ENCODE peak calls at places on chromosomes 13 and 19, in five cellular contexts. H, F, B, S and X are unnamed samples. For H3K36me3 and H3K9me3, the result is how much of the 10 kb centered on the place peaks cover.

GRCh38 chr19:50489461-50490011 is 12.9 kb upstream of the GARIN5A start:
- DNase-seq in S (peak), H (no peak), F (no peak), B (peak), X (no peak)

GRCh38 chr13:114258589-114258988 is 22.8 kb upstream of the UPF3A start:
- DNase-seq in F (no peak), B (no peak), H (no peak), S (no peak), X (no peak)

GRCh38 chr19:18091217-18091608 is 4.5 kb upstream of the IL12RB1 start:
- DNase-seq in F (no peak), S (peak), H (no peak), B (peak), X (no peak)

GRCh38 chr19:13441810-13442512 is 64.3 kb downstream of the CACNA1A start:
- DNase-seq in B (peak), H (no peak), S (no peak), F (peak), X (peak)

GRCh38 chr13:24864579-24864978 is 100.6 kb downstream of the RNF17 start:
- DNase-seq in F (no peak), H (no peak), S (no peak), B (no peak), X (no peak)

GRCh38 chr19:38183227-38183914 is 40.7 kb downstream of the DPF1 start:
- DNase-seq in S (no peak), B (no peak), F (no peak), H (no peak), X (no peak)

GRCh38 chr13:36919206-36919832 is 719 bp downstream of the SMAD9 start:
- DNase-seq in S (peak), H (no peak), F (peak), B (no peak), X (peak)

GRCh38 chr19:41940443-41941409 is 12.5 kb upstream of the ERFL start:
- DNase-seq in S (no peak), F (no peak), H (no peak), B (no peak), X (no peak)

GRCh38 chr13:95349267-95349666 is 48.0 kb upstream of the ABCC4 start:
- DNase-seq in F (peak), B (no peak), H (no peak), S (no peak), X (peak)

GRCh38 chr13:80339578-80339840 is 1.4 kb downstream of the SPRY2 start:
- DNase-seq in B (no peak), H (no peak), S (no peak), F (no peak), X (no peak)

GRCh38 chr13:86446311-86446710 is 647.1 kb upstream of the SLITRK6 start:
- DNase-seq in S (no peak), B (no peak), H (no peak), F (peak), X (peak)

GRCh38 chr19:8663920-8664670 is 33.7 kb downstream of the NFILZ start:
- DNase-seq in B (peak), H (no peak), S (no peak), F (no peak), X (peak)

GRCh38 chr19:49763230-49763629 is at the start of gene TSKS:
- DNase-seq in H (no peak), F (no peak), S (no peak), B (no peak), X (no peak)

GRCh38 chr19:34677386-34678084 is at the start of gene ZNF302:
- DNase-seq in S (peak), B (peak), H (peak), F (peak), X (peak)

GRCh38 chr13:52980695-52981094 is 47.9 kb upstream of the OLFM4 start:
- DNase-seq in H (no peak), B (no peak), F (no peak), S (no peak), X (no peak)

GRCh38 chr13:73939603-73940002 is 194.6 kb downstream of the KLF12 start:
- DNase-seq in B (no peak), F (no peak), S (no peak), H (no peak), X (no peak)

GRCh38 chr19:12784871-12785430 is 6.3 kb upstream of the JUNB start:
- DNase-seq in B (peak), S (no peak), F (peak), H (no peak), X (no peak)

GRCh38 chr19:12965017-12965811 is 4.2 kb upstream of the DAND5 start:
- DNase-seq in H (peak), S (peak), B (peak), F (peak), X (peak)

GRCh38 chr19:15332311-15332996 is at the start of gene BRD4:
- DNase-seq in F (peak), B (peak), H (no peak), S (peak), X (peak)

GRCh38 chr19:28076628-28077027 is 1136.3 kb downstream of the UQCRFS1 start:
- DNase-seq in H (no peak), S (no peak), B (no peak), F (no peak), X (no peak)

GRCh38 chr19:32720216-32720935 is 809 bp downstream of the TDRD12 start:
- DNase-seq in S (no peak), F (no peak), B (no peak), H (no peak), X (no peak)

GRCh38 chr19:16425019-16425418 is 46.8 kb downstream of the EPS15L1 start:
- DNase-seq in F (no peak), S (no peak), H (no peak), B (no peak), X (no peak)
- H3K36me3 ChIP-seq in F (half or more), S (half or more), H (under half), B (under half), X (half or more)

DNA sequence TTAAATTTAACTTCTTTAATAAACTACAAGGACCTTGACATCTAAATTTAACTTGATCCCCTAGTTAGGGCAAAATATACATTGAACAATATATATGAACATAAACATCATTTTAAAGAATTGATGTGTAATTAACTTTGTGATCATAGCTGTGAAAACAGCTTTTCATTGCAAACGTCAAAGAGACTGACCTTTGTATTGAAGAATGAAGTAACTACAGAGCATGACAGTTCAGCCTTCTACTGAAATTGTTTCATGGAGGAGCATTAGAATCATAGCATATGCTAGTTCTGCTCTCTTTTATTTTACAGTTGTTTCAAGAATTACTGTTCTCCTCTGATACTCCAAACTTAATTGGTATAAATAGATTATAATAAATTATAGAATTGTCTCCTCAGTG is 123.4 kb upstream of the PRR20A start:
- DNase-seq in H (no peak), S (no peak), F (no peak), B (no peak), X (no peak)
- H3K9me3 ChIP-seq in H (under half), S (under half), F (under half), B (under half), X (under half)

GRCh38 chr19:23366437-23366836 is 28.8 kb downstream of the ZNF91 start:
- DNase-seq in F (no peak), S (no peak), B (no peak), H (no peak), X (no peak)
- H3K36me3 ChIP-seq in F (under half), S (half or more), B (under half), H (under half), X (under half)

GRCh38 chr13:85284349-85284748 is 514.9 kb downstream of the SLITRK6 start:
- DNase-seq in B (no peak), S (no peak), H (no peak), F (no peak), X (no peak)

GRCh38 chr13:85287528-85287927 is 511.7 kb downstream of the SLITRK6 start:
- DNase-seq in F (no peak), B (no peak), H (no peak), S (no peak), X (no peak)

GRCh38 chr13:85283408-85283807 is 515.8 kb downstream of the SLITRK6 start:
- DNase-seq in S (no peak), F (no peak), B (no peak), H (no peak), X (no peak)

GRCh38 chr13:85286081-85286480 is 513.1 kb downstream of the SLITRK6 start:
- DNase-seq in H (no peak), S (no peak), F (peak), B (no peak), X (no peak)
- H3K9me3 ChIP-seq in H (under half), S (under half), F (under half), B (under half), X (under half)

GRCh38 chr19:54459282-54460229 is 4.0 kb downstream of the LENG9 start:
- DNase-seq in F (no peak), S (no peak), H (no peak), B (no peak), X (no peak)
- H3K36me3 ChIP-seq in F (half or more), S (half or more), H (half or more), B (half or more), X (half or more)

DNA sequence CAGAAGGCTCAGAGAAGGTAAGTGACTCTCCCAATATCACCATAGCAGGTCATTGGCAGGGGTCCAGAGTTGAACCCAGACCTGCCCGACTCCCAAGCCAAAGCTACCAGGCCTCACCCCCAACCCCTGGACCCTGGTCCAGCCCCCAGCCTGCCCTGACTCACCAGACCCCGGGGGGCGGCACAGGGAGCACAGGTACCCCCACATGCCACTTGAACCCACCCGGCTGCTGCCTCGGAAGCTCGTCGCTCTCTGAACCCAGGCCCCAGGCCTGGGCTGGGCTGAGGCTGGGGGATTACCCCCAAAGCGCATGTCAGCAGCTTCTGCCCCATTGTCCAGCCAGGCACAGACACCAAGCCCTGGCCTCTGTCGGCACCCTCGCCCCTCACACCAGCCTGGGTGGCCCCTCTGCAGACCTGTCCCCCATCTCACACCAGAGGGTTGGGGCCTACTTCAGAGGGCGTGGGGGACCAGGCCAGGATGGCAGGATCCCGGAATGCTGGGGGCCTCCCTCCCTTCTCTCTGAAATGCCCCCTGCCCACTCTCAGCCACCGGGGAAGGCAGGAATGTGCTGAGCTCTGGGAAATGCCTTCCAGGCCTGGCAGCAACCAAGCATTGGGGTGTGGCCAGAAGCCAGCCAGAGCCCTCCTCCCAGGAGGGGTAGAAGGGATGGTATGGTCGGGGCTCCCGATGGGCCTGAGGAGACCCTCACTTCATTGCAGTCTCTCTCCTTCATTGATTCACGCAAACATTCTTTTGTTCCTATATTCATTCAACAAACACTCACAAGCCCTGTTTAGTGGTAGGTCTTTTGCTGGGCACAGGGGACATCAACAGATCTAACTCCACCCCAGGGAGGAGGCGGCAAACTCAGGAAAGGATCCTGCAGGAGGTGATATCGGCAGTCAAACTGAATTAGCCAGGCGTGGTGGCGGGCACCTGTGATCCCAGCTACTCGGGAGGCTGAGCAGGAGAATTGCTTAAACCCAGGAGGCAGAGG is 1.7 kb upstream of the PRX start:
- DNase-seq in F (no peak), H (no peak), S (no peak), B (no peak), X (no peak)
- H3K9me3 ChIP-seq in F (under half), H (under half), S (under half), B (under half), X (under half)

GRCh38 chr19:2813235-2814160 is 6.2 kb upstream of the ZNF554 start:
- DNase-seq in H (no peak), F (no peak), B (no peak), S (no peak), X (no peak)

GRCh38 chr19:2810141-2811091 is 9.3 kb upstream of the ZNF554 start:
- DNase-seq in F (no peak), S (no peak), H (no peak), B (no peak), X (no peak)

GRCh38 chr19:2812414-2813234 is 7.0 kb upstream of the ZNF554 start:
- DNase-seq in S (no peak), F (no peak), B (no peak), H (no peak), X (no peak)

GRCh38 chr19:2811221-2811722 is 8.4 kb upstream of the ZNF554 start:
- DNase-seq in S (no peak), F (no peak), H (no peak), B (no peak), X (no peak)

DNA sequence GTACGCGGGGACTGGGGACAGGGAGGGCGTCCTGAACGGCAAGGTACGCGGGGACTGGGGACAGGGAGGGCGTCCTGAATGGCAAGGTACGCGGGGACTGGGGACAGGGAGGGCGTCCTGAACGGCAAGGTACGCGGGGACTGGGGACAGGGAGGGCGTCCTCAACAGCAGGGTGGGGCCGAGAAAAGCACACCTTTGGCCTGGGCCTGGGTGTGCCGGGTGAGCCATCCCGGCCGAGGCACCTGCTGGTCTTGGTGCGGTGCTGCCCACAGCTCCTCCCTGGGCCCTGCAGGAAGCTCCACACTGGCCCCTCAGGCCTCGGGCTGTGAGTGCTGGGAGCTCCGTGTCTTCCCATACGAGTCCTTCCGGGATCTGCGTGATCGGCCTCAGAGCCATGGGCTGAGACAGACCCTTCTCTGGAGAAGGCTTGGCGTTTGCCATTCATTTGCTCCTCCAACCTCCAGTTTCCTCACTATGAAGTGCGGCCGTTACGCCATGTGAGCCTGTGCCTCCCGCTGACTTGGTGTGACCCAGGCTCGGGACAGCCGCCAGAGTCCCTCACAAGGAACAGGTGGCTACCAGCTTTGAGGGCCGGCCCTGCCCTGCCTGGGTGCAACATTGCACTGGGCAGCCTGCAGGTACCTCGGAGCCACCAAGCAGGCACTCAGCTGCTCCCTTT is 7.8 kb upstream of the ZNF554 start:
- DNase-seq in F (no peak), S (no peak), H (no peak), B (no peak), X (no peak)
- H3K36me3 ChIP-seq in F (under half), S (under half), H (under half), B (under half), X (under half)

GRCh38 chr13:18954254-18954653 is 227.4 kb downstream of the TUBA3C start:
- DNase-seq in H (no peak), S (no peak), B (no peak), F (no peak), X (no peak)

GRCh38 chr13:18951412-18951811 is 230.2 kb downstream of the TUBA3C start:
- DNase-seq in F (no peak), S (no peak), H (no peak), B (no peak), X (no peak)

GRCh38 chr13:18953139-18953930 is 228.3 kb downstream of the TUBA3C start:
- DNase-seq in F (no peak), S (no peak), B (no peak), H (no peak), X (no peak)

GRCh38 chr13:18949970-18950369 is 231.7 kb downstream of the TUBA3C start:
- DNase-seq in H (no peak), S (no peak), B (no peak), F (no peak), X (no peak)

DNA sequence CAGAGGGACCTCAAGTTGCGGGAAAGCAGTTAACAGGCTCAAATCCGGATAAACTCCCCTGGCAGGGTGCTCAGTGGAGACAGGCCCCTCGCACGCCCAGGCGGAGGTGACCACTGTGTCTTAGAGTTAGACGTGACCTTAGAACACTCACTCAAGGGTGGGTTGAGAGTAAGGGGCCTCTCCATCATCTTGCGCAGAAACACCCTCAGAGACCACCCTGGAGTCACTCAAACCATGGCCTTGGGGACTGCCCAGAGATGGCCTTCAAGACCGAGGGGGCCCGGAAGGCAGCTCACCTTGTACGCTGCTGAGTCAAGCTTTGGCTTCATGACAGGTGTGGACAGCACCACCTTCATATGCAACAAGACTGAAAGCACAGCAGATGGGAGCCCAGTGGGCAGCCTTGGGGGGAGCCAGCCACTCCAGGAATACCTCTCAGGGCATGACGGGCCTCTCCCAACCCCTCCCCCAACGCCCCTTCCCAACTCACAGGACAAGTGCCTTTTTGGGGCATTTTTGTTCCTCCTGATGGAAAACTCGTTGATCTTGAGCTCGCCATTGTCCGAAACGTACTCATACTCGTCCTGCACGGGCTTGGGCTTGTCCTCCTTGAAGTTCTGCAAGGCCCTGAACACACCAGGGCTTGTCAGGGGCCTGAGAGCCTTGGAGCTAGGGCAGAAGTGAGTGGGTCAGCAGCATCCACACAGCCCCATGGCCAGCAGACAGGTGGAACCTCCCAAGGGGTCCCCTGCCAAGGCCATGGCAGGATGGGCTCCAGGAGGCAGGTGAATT is 229.2 kb downstream of the TUBA3C start:
- DNase-seq in B (no peak), F (no peak), H (no peak), S (no peak), X (no peak)
- H3K9me3 ChIP-seq in B (under half), F (under half), H (under half), S (under half), X (under half)